ENCODE peak calls at places on chromosomes 7 and 10, in four cellular contexts. K is natural killer cell treated with Interleukin-12 subunit alpha and Interleukin-12 subunit beta and Interleukin-15 and Interleukin-18, amount 100 ng/mL, for 72 hours; I is hypothalamus; S is ELF-1. Z is an unnamed sample.

GRCh38 chr10:29524720-29525119 is 110.1 kb downstream of the SVIL start:
- DNase-seq in K (no peak), S (no peak), I (no peak), Z (no peak)

GRCh38 chr7:98216941-98217622 is 5.8 kb downstream of the BHLHA15 start:
- DNase-seq in S (no peak), I (no peak), K (no peak), Z (no peak)

GRCh38 chr7:117118579-117119180 is 165.4 kb downstream of the ST7 start:
- DNase-seq in I (no peak), K (no peak), S (no peak), Z (no peak)

GRCh38 chr7:50448823-50449222 is 1.3 kb downstream of the FIGNL1 start:
- DNase-seq in I (no peak), S (no peak), K (no peak), Z (no peak)

GRCh38 chr7:2873686-2874551 is 29.8 kb upstream of the GNA12 start:
- DNase-seq in K (no peak), I (no peak), S (peak), Z (no peak)

GRCh38 chr7:28358423-28358868 is 53.9 kb upstream of the CREB5 start:
- DNase-seq in K (no peak), I (no peak), S (peak), Z (no peak)

GRCh38 chr7:28165971-28166955 is 14.3 kb downstream of the JAZF1 start:
- DNase-seq in S (no peak), I (no peak), K (no peak), Z (no peak)

GRCh38 chr10:49508654-49509053 is 30.3 kb downstream of the ERCC6 start:
- DNase-seq in K (no peak), I (no peak), S (no peak), Z (no peak)

GRCh38 chr7:1727812-1728570 is 57.9 kb downstream of the ELFN1 start:
- DNase-seq in I (no peak), K (no peak), S (no peak), Z (no peak)

GRCh38 chr10:17028843-17029580 is 100.6 kb downstream of the CUBN start:
- DNase-seq in S (no peak), K (no peak), I (no peak), Z (no peak)

GRCh38 chr7:123431075-123431614 is 103.2 kb downstream of the IQUB start:
- DNase-seq in K (no peak), S (no peak), I (no peak), Z (no peak)

GRCh38 chr7:133984023-133984422 is 143.1 kb upstream of the LRGUK start:
- DNase-seq in K (no peak), S (no peak), I (no peak), Z (no peak)

GRCh38 chr10:22219308-22219707 is 1.5 kb upstream of the EBLN1 start:
- DNase-seq in K (no peak), S (no peak), I (no peak), Z (no peak)

GRCh38 chr10:99770408-99771045 is 11.9 kb upstream of the ABCC2 start:
- DNase-seq in I (no peak), S (no peak), K (no peak), Z (no peak)

GRCh38 chr10:13062813-13063212 is 37.1 kb upstream of the OPTN start:
- DNase-seq in I (no peak), K (no peak), S (no peak), Z (no peak)

GRCh38 chr10:73965890-73966768 is 31.8 kb upstream of the VCL start:
- DNase-seq in I (peak), K (no peak), S (peak), Z (no peak)

GRCh38 chr10:48463318-48464003 is 141.4 kb downstream of the ARHGAP22 start:
- DNase-seq in S (peak), K (no peak), I (no peak), Z (peak)

GRCh38 chr7:56287429-56288138 is 171.4 kb upstream of the NUPR2 start:
- DNase-seq in I (peak), S (peak), K (no peak), Z (no peak)

GRCh38 chr10:71366710-71367109 is 30.0 kb upstream of the CDH23 start:
- DNase-seq in K (no peak), S (no peak), I (no peak), Z (peak)

GRCh38 chr7:108589874-108590273 is 20.2 kb downstream of the DNAJB9 start:
- DNase-seq in S (no peak), I (no peak), K (no peak), Z (no peak)

GRCh38 chr10:110803830-110804338 is 67.8 kb upstream of the PDCD4 start:
- DNase-seq in I (peak), K (no peak), S (peak), Z (no peak)

GRCh38 chr7:157476654-157477549 is 140.1 kb downstream of the DNAJB6 start:
- DNase-seq in K (no peak), S (no peak), I (no peak), Z (no peak)

GRCh38 chr7:24974026-24974832 is 5.7 kb downstream of the OSBPL3 start:
- DNase-seq in K (no peak), S (no peak), I (no peak), Z (no peak)

GRCh38 chr10:110279062-110279986 is 25.4 kb downstream of the SMNDC1 start:
- DNase-seq in S (peak), K (peak), I (peak), Z (peak)

GRCh38 chr7:1558181-1558811 is 2.3 kb upstream of the TMEM184A start:
- DNase-seq in S (no peak), I (no peak), K (peak), Z (no peak)

GRCh38 chr10:129417882-129418281 is 49.2 kb upstream of the MGMT start:
- DNase-seq in I (no peak), K (no peak), S (no peak), Z (no peak)

GRCh38 chr10:110857265-110858158 is 14.2 kb upstream of the PDCD4 start:
- DNase-seq in S (peak), I (no peak), K (no peak), Z (no peak)